ENCODE peak calls at places on chromosomes 3 and 15, in seven cellular contexts. One of them, this sample, is unnamed.
A peak's percentile ranks its signal among the peaks of the same experiment; 100 is the strongest.

GRCh38 chr3:127112796-127113570 is 79.9 kb upstream of the PRR23E start:
- DNase-seq in AG10803: no peak
- DNase-seq in hypothalamus: no peak
- DNase-seq in stimulated activated CD8-positive, alpha-beta memory T cell treated with anti-CD3 and anti-CD28 coated beads, Interleukin-4, amount 100 ng/mL, for 1 hour: no peak
- DNase-seq in Daoy: no peak
- DNase-seq in left ventricle myocardium superior: no peak
- DNase-seq in NCI-H69: no peak
- DNase-seq in this sample: no peak

GRCh38 chr3:194283218-194284006 is 67.7 kb downstream of the CPN2 start:
- DNase-seq in AG10803: peak; percentile 94
- DNase-seq in Daoy: no peak
- DNase-seq in left ventricle myocardium superior: no peak
- DNase-seq in NCI-H69: no peak
- DNase-seq in stimulated activated CD8-positive, alpha-beta memory T cell treated with anti-CD3 and anti-CD28 coated beads, Interleukin-4, amount 100 ng/mL, for 1 hour: no peak
- DNase-seq in hypothalamus: no peak
- DNase-seq in this sample: no peak

GRCh38 chr3:16114381-16114916 is 60.0 kb upstream of the GALNT15 start:
- DNase-seq in left ventricle myocardium superior: no peak
- DNase-seq in stimulated activated CD8-positive, alpha-beta memory T cell treated with anti-CD3 and anti-CD28 coated beads, Interleukin-4, amount 100 ng/mL, for 1 hour: no peak
- DNase-seq in Daoy: no peak
- DNase-seq in hypothalamus: no peak
- DNase-seq in AG10803: peak; percentile 70
- DNase-seq in NCI-H69: no peak
- DNase-seq in this sample: no peak

GRCh38 chr3:124848300-124848699 is 38.9 kb downstream of the ITGB5 start:
- DNase-seq in stimulated activated CD8-positive, alpha-beta memory T cell treated with anti-CD3 and anti-CD28 coated beads, Interleukin-4, amount 100 ng/mL, for 1 hour: no peak
- DNase-seq in NCI-H69: no peak
- DNase-seq in hypothalamus: no peak
- DNase-seq in AG10803: no peak
- DNase-seq in Daoy: no peak
- DNase-seq in left ventricle myocardium superior: no peak
- DNase-seq in this sample: no peak

GRCh38 chr15:40353697-40354096 is 2.9 kb downstream of the PHGR1 start:
- DNase-seq in NCI-H69: peak; percentile 64
- DNase-seq in stimulated activated CD8-positive, alpha-beta memory T cell treated with anti-CD3 and anti-CD28 coated beads, Interleukin-4, amount 100 ng/mL, for 1 hour: no peak
- DNase-seq in hypothalamus: no peak
- DNase-seq in AG10803: no peak
- DNase-seq in left ventricle myocardium superior: no peak
- DNase-seq in Daoy: no peak
- DNase-seq in this sample: no peak

GRCh38 chr3:50123394-50124361 is 31.4 kb upstream of the SEMA3F start:
- DNase-seq in left ventricle myocardium superior: no peak
- DNase-seq in stimulated activated CD8-positive, alpha-beta memory T cell treated with anti-CD3 and anti-CD28 coated beads, Interleukin-4, amount 100 ng/mL, for 1 hour: no peak
- DNase-seq in hypothalamus: no peak
- DNase-seq in AG10803: no peak
- DNase-seq in NCI-H69: peak; percentile 51
- DNase-seq in Daoy: no peak
- DNase-seq in this sample: no peak

GRCh38 chr3:113847664-113848461 is 9.3 kb downstream of the GRAMD1C start:
- DNase-seq in Daoy: no peak
- DNase-seq in left ventricle myocardium superior: no peak
- DNase-seq in stimulated activated CD8-positive, alpha-beta memory T cell treated with anti-CD3 and anti-CD28 coated beads, Interleukin-4, amount 100 ng/mL, for 1 hour: no peak
- DNase-seq in hypothalamus: no peak
- DNase-seq in NCI-H69: no peak
- DNase-seq in AG10803: no peak
- DNase-seq in this sample: no peak

GRCh38 chr15:68488966-68489365 is 57.0 kb upstream of the ITGA11 start:
- DNase-seq in AG10803: peak; percentile 77
- DNase-seq in Daoy: no peak
- DNase-seq in left ventricle myocardium superior: no peak
- DNase-seq in NCI-H69: no peak
- DNase-seq in hypothalamus: no peak
- DNase-seq in stimulated activated CD8-positive, alpha-beta memory T cell treated with anti-CD3 and anti-CD28 coated beads, Interleukin-4, amount 100 ng/mL, for 1 hour: no peak
- DNase-seq in this sample: no peak

GRCh38 chr3:110564674-110565073 is 506.9 kb upstream of the NECTIN3 start:
- DNase-seq in hypothalamus: no peak
- DNase-seq in Daoy: no peak
- DNase-seq in stimulated activated CD8-positive, alpha-beta memory T cell treated with anti-CD3 and anti-CD28 coated beads, Interleukin-4, amount 100 ng/mL, for 1 hour: no peak
- DNase-seq in NCI-H69: no peak
- DNase-seq in left ventricle myocardium superior: no peak
- DNase-seq in AG10803: peak; percentile 25
- DNase-seq in this sample: no peak

GRCh38 chr3:128585974-128586373 is 64.6 kb downstream of the RPN1 start:
- DNase-seq in hypothalamus: no peak
- DNase-seq in NCI-H69: no peak
- DNase-seq in AG10803: no peak
- DNase-seq in left ventricle myocardium superior: no peak
- DNase-seq in stimulated activated CD8-positive, alpha-beta memory T cell treated with anti-CD3 and anti-CD28 coated beads, Interleukin-4, amount 100 ng/mL, for 1 hour: no peak
- DNase-seq in Daoy: no peak
- DNase-seq in this sample: no peak

GRCh38 chr3:162139841-162140240 is 643.2 kb downstream of the OTOL1 start:
- DNase-seq in AG10803: no peak
- DNase-seq in stimulated activated CD8-positive, alpha-beta memory T cell treated with anti-CD3 and anti-CD28 coated beads, Interleukin-4, amount 100 ng/mL, for 1 hour: no peak
- DNase-seq in left ventricle myocardium superior: no peak
- DNase-seq in NCI-H69: no peak
- DNase-seq in Daoy: no peak
- DNase-seq in hypothalamus: no peak
- DNase-seq in this sample: no peak

GRCh38 chr3:129121016-129121791 is 400 bp downstream of the RAB43 start:
- DNase-seq in Daoy: peak; percentile 23
- DNase-seq in NCI-H69: no peak
- DNase-seq in AG10803: no peak
- DNase-seq in left ventricle myocardium superior: no peak
- DNase-seq in stimulated activated CD8-positive, alpha-beta memory T cell treated with anti-CD3 and anti-CD28 coated beads, Interleukin-4, amount 100 ng/mL, for 1 hour: no peak
- DNase-seq in hypothalamus: no peak
- DNase-seq in this sample: peak; percentile 15

GRCh38 chr15:26082069-26082832 is 219.1 kb upstream of the ATP10A start:
- DNase-seq in Daoy: peak; percentile 97
- DNase-seq in stimulated activated CD8-positive, alpha-beta memory T cell treated with anti-CD3 and anti-CD28 coated beads, Interleukin-4, amount 100 ng/mL, for 1 hour: peak; percentile 89
- DNase-seq in NCI-H69: peak; percentile 95
- DNase-seq in left ventricle myocardium superior: peak; percentile 97
- DNase-seq in hypothalamus: peak; percentile 96
- DNase-seq in AG10803: peak; percentile 94
- DNase-seq in this sample: peak; percentile 95

GRCh38 chr3:68306571-68306970 is 625.8 kb downstream of the TAFA4 start:
- DNase-seq in AG10803: no peak
- DNase-seq in Daoy: no peak
- DNase-seq in NCI-H69: no peak
- DNase-seq in hypothalamus: no peak
- DNase-seq in left ventricle myocardium superior: no peak
- DNase-seq in stimulated activated CD8-positive, alpha-beta memory T cell treated with anti-CD3 and anti-CD28 coated beads, Interleukin-4, amount 100 ng/mL, for 1 hour: no peak
- DNase-seq in this sample: no peak

GRCh38 chr15:44066211-44066827 is 128.8 kb downstream of the FRMD5 start:
- DNase-seq in AG10803: peak; percentile 70
- DNase-seq in stimulated activated CD8-positive, alpha-beta memory T cell treated with anti-CD3 and anti-CD28 coated beads, Interleukin-4, amount 100 ng/mL, for 1 hour: peak; percentile 27
- DNase-seq in Daoy: peak; percentile 74
- DNase-seq in hypothalamus: no peak
- DNase-seq in NCI-H69: peak; percentile 89
- DNase-seq in left ventricle myocardium superior: no peak
- DNase-seq in this sample: peak; percentile 32

GRCh38 chr15:85711590-85712192 is 83.0 kb downstream of the KLHL25 start:
- DNase-seq in AG10803: no peak
- DNase-seq in stimulated activated CD8-positive, alpha-beta memory T cell treated with anti-CD3 and anti-CD28 coated beads, Interleukin-4, amount 100 ng/mL, for 1 hour: no peak
- DNase-seq in NCI-H69: no peak
- DNase-seq in Daoy: no peak
- DNase-seq in left ventricle myocardium superior: no peak
- DNase-seq in hypothalamus: no peak
- DNase-seq in this sample: no peak

GRCh38 chr3:138356666-138357409 is 8.5 kb downstream of the MRAS start:
- DNase-seq in Daoy: no peak
- DNase-seq in left ventricle myocardium superior: no peak
- DNase-seq in hypothalamus: peak; percentile 30
- DNase-seq in stimulated activated CD8-positive, alpha-beta memory T cell treated with anti-CD3 and anti-CD28 coated beads, Interleukin-4, amount 100 ng/mL, for 1 hour: no peak
- DNase-seq in NCI-H69: no peak
- DNase-seq in AG10803: no peak
- DNase-seq in this sample: no peak

GRCh38 chr15:98907921-98908490 is 99.6 kb downstream of the PGPEP1L start:
- DNase-seq in hypothalamus: no peak
- DNase-seq in AG10803: no peak
- DNase-seq in NCI-H69: no peak
- DNase-seq in left ventricle myocardium superior: no peak
- DNase-seq in stimulated activated CD8-positive, alpha-beta memory T cell treated with anti-CD3 and anti-CD28 coated beads, Interleukin-4, amount 100 ng/mL, for 1 hour: no peak
- DNase-seq in Daoy: no peak
- DNase-seq in this sample: no peak

GRCh38 chr15:57626713-57627440 is 35.2 kb downstream of the MYZAP start:
- DNase-seq in stimulated activated CD8-positive, alpha-beta memory T cell treated with anti-CD3 and anti-CD28 coated beads, Interleukin-4, amount 100 ng/mL, for 1 hour: no peak
- DNase-seq in hypothalamus: no peak
- DNase-seq in NCI-H69: peak; percentile 49
- DNase-seq in Daoy: no peak
- DNase-seq in AG10803: no peak
- DNase-seq in left ventricle myocardium superior: peak; percentile 55
- DNase-seq in this sample: no peak

GRCh38 chr15:31303434-31304073 is 23.1 kb upstream of the KLF13 start:
- DNase-seq in Daoy: no peak
- DNase-seq in NCI-H69: peak; percentile 71
- DNase-seq in AG10803: peak; percentile 9
- DNase-seq in hypothalamus: no peak
- DNase-seq in stimulated activated CD8-positive, alpha-beta memory T cell treated with anti-CD3 and anti-CD28 coated beads, Interleukin-4, amount 100 ng/mL, for 1 hour: no peak
- DNase-seq in left ventricle myocardium superior: peak; percentile 62
- DNase-seq in this sample: peak; percentile 37

GRCh38 chr3:48558446-48559134 is 2.0 kb upstream of the PFKFB4 start:
- DNase-seq in left ventricle myocardium superior: peak; percentile 62
- DNase-seq in stimulated activated CD8-positive, alpha-beta memory T cell treated with anti-CD3 and anti-CD28 coated beads, Interleukin-4, amount 100 ng/mL, for 1 hour: no peak
- DNase-seq in NCI-H69: no peak
- DNase-seq in AG10803: no peak
- DNase-seq in hypothalamus: no peak
- DNase-seq in Daoy: no peak
- DNase-seq in this sample: no peak

GRCh38 chr3:48268381-48268935 is 27.6 kb downstream of the ZNF589 start:
- DNase-seq in stimulated activated CD8-positive, alpha-beta memory T cell treated with anti-CD3 and anti-CD28 coated beads, Interleukin-4, amount 100 ng/mL, for 1 hour: peak; percentile 53
- DNase-seq in hypothalamus: no peak
- DNase-seq in AG10803: no peak
- DNase-seq in left ventricle myocardium superior: no peak
- DNase-seq in NCI-H69: peak; percentile 82
- DNase-seq in Daoy: peak; percentile 49
- DNase-seq in this sample: peak; percentile 89

GRCh38 chr3:44996556-44996969 is 20.5 kb downstream of the EXOSC7 start:
- DNase-seq in stimulated activated CD8-positive, alpha-beta memory T cell treated with anti-CD3 and anti-CD28 coated beads, Interleukin-4, amount 100 ng/mL, for 1 hour: no peak
- DNase-seq in AG10803: no peak
- DNase-seq in Daoy: no peak
- DNase-seq in left ventricle myocardium superior: no peak
- DNase-seq in NCI-H69: no peak
- DNase-seq in hypothalamus: no peak
- DNase-seq in this sample: no peak

GRCh38 chr3:166446291-166446690 is 609.1 kb upstream of the BCHE start:
- DNase-seq in stimulated activated CD8-positive, alpha-beta memory T cell treated with anti-CD3 and anti-CD28 coated beads, Interleukin-4, amount 100 ng/mL, for 1 hour: no peak
- DNase-seq in AG10803: no peak
- DNase-seq in Daoy: no peak
- DNase-seq in NCI-H69: no peak
- DNase-seq in hypothalamus: no peak
- DNase-seq in left ventricle myocardium superior: no peak
- DNase-seq in this sample: no peak

GRCh38 chr3:5013021-5013906 is 34.0 kb downstream of the BHLHE40 start:
- DNase-seq in left ventricle myocardium superior: no peak
- DNase-seq in hypothalamus: no peak
- DNase-seq in stimulated activated CD8-positive, alpha-beta memory T cell treated with anti-CD3 and anti-CD28 coated beads, Interleukin-4, amount 100 ng/mL, for 1 hour: no peak
- DNase-seq in Daoy: peak; percentile 91
- DNase-seq in NCI-H69: peak; percentile 73
- DNase-seq in AG10803: no peak
- DNase-seq in this sample: no peak

GRCh38 chr3:149390772-149391212 is 13.3 kb upstream of the TM4SF1 start:
- DNase-seq in NCI-H69: no peak
- DNase-seq in hypothalamus: no peak
- DNase-seq in AG10803: no peak
- DNase-seq in stimulated activated CD8-positive, alpha-beta memory T cell treated with anti-CD3 and anti-CD28 coated beads, Interleukin-4, amount 100 ng/mL, for 1 hour: no peak
- DNase-seq in Daoy: peak; percentile 64
- DNase-seq in left ventricle myocardium superior: no peak
- DNase-seq in this sample: no peak

This sample was measured in head of caudate nucleus.